ENCODE peak calls at places on chromosomes 1 and 21, in five cellular contexts. One of them, this sample, is unnamed.

GRCh38 chr1:115089443-115090340 is at the start of gene TSPAN2:
- DNase-seq in MM.1S: no peak
- DNase-seq in left ventricle myocardium inferior: peak; percentile 84
- DNase-seq in mesothelial cell of epicardium: peak; percentile 36
- DNase-seq in adrenal gland: peak; percentile 20
- DNase-seq in this sample: peak; percentile 43

GRCh38 chr1:39434797-39435395 is 56.5 kb upstream of the BMP8A start:
- DNase-seq in left ventricle myocardium inferior: no peak
- DNase-seq in MM.1S: no peak
- DNase-seq in adrenal gland: no peak
- DNase-seq in mesothelial cell of epicardium: no peak
- DNase-seq in this sample: no peak

GRCh38 chr1:55317673-55318072 is 102.5 kb upstream of the USP24 start:
- DNase-seq in adrenal gland: no peak
- DNase-seq in left ventricle myocardium inferior: no peak
- DNase-seq in MM.1S: no peak
- DNase-seq in mesothelial cell of epicardium: no peak
- DNase-seq in this sample: no peak

GRCh38 chr1:100536031-100536430 is 1.9 kb upstream of the GPR88 start:
- DNase-seq in adrenal gland: no peak
- DNase-seq in MM.1S: peak; percentile 34
- DNase-seq in mesothelial cell of epicardium: no peak
- DNase-seq in left ventricle myocardium inferior: no peak
- DNase-seq in this sample: no peak

GRCh38 chr1:41442697-41443251 is 41.7 kb downstream of the EDN2 start:
- DNase-seq in left ventricle myocardium inferior: no peak
- DNase-seq in adrenal gland: no peak
- DNase-seq in mesothelial cell of epicardium: no peak
- DNase-seq in MM.1S: no peak
- DNase-seq in this sample: no peak

GRCh38 chr1:53643061-53643880 is 95.7 kb downstream of the GLIS1 start:
- DNase-seq in adrenal gland: no peak
- DNase-seq in left ventricle myocardium inferior: no peak
- DNase-seq in MM.1S: no peak
- DNase-seq in mesothelial cell of epicardium: peak; percentile 12
- DNase-seq in this sample: no peak

GRCh38 chr1:229624906-229625871 is 733 bp downstream of the TAF5L start:
- DNase-seq in mesothelial cell of epicardium: peak; percentile 37
- DNase-seq in adrenal gland: peak; percentile 38
- DNase-seq in MM.1S: peak; percentile 84
- DNase-seq in left ventricle myocardium inferior: peak; percentile 47
- DNase-seq in this sample: peak; percentile 78

GRCh38 chr1:33974147-33974546 is 110.3 kb downstream of the HMGB4 start:
- DNase-seq in mesothelial cell of epicardium: no peak
- DNase-seq in MM.1S: no peak
- DNase-seq in left ventricle myocardium inferior: no peak
- DNase-seq in adrenal gland: peak; percentile 30
- DNase-seq in this sample: no peak

GRCh38 chr1:42747125-42747524 is 7.1 kb upstream of the CLDN19 start:
- DNase-seq in adrenal gland: peak; percentile 35
- DNase-seq in mesothelial cell of epicardium: no peak
- DNase-seq in left ventricle myocardium inferior: peak; percentile 40
- DNase-seq in MM.1S: no peak
- DNase-seq in this sample: peak; percentile 55

GRCh38 chr1:68111804-68112436 is 61.5 kb upstream of the DIRAS3 start:
- DNase-seq in adrenal gland: peak; percentile 84
- DNase-seq in left ventricle myocardium inferior: peak; percentile 67
- DNase-seq in mesothelial cell of epicardium: no peak
- DNase-seq in MM.1S: peak; percentile 27
- DNase-seq in this sample: no peak

GRCh38 chr1:66270122-66270812 is 263.7 kb upstream of the SGIP1 start:
- DNase-seq in adrenal gland: peak; percentile 28
- DNase-seq in mesothelial cell of epicardium: no peak
- DNase-seq in left ventricle myocardium inferior: no peak
- DNase-seq in MM.1S: no peak
- DNase-seq in this sample: no peak

GRCh38 chr1:16152521-16153087 is 3.3 kb downstream of the EPHA2 start:
- DNase-seq in adrenal gland: peak; percentile 29
- DNase-seq in mesothelial cell of epicardium: no peak
- DNase-seq in left ventricle myocardium inferior: peak; percentile 60
- DNase-seq in MM.1S: no peak
- DNase-seq in this sample: no peak

GRCh38 chr1:103538226-103538625 is 12.7 kb downstream of the RNPC3 start:
- DNase-seq in MM.1S: no peak
- DNase-seq in mesothelial cell of epicardium: no peak
- DNase-seq in left ventricle myocardium inferior: no peak
- DNase-seq in adrenal gland: no peak
- DNase-seq in this sample: no peak

GRCh38 chr1:233503351-233503950 is 110.5 kb upstream of the KCNK1 start:
- DNase-seq in left ventricle myocardium inferior: no peak
- DNase-seq in MM.1S: no peak
- DNase-seq in mesothelial cell of epicardium: no peak
- DNase-seq in adrenal gland: no peak
- DNase-seq in this sample: no peak

GRCh38 chr1:218982482-218982881 is 191.2 kb upstream of the LYPLAL1 start:
- DNase-seq in MM.1S: no peak
- DNase-seq in mesothelial cell of epicardium: no peak
- DNase-seq in adrenal gland: no peak
- DNase-seq in left ventricle myocardium inferior: no peak
- DNase-seq in this sample: no peak

GRCh38 chr1:4931486-4931885 is 277.1 kb downstream of the AJAP1 start:
- DNase-seq in adrenal gland: peak; percentile 44
- DNase-seq in mesothelial cell of epicardium: no peak
- DNase-seq in left ventricle myocardium inferior: no peak
- DNase-seq in MM.1S: no peak
- DNase-seq in this sample: no peak

GRCh38 chr1:59433440-59433813 is 136.5 kb downstream of the FGGY start:
- DNase-seq in mesothelial cell of epicardium: no peak
- DNase-seq in MM.1S: no peak
- DNase-seq in adrenal gland: no peak
- DNase-seq in left ventricle myocardium inferior: no peak
- DNase-seq in this sample: no peak

GRCh38 chr1:82491301-82491986 is 690.7 kb downstream of the ADGRL2 start:
- DNase-seq in left ventricle myocardium inferior: no peak
- DNase-seq in adrenal gland: no peak
- DNase-seq in MM.1S: no peak
- DNase-seq in mesothelial cell of epicardium: no peak
- DNase-seq in this sample: no peak

GRCh38 chr1:165717918-165718515 is 19.7 kb upstream of the ALDH9A1 start:
- DNase-seq in MM.1S: peak; percentile 80
- DNase-seq in adrenal gland: peak; percentile 41
- DNase-seq in left ventricle myocardium inferior: no peak
- DNase-seq in mesothelial cell of epicardium: no peak
- DNase-seq in this sample: peak; percentile 65

GRCh38 chr1:226132731-226133503 is 53.6 kb downstream of the ACBD3 start:
- DNase-seq in adrenal gland: no peak
- DNase-seq in mesothelial cell of epicardium: no peak
- DNase-seq in MM.1S: no peak
- DNase-seq in left ventricle myocardium inferior: no peak
- DNase-seq in this sample: no peak

GRCh38 chr1:119008483-119009299 is 20.5 kb upstream of the TBX15 start:
- DNase-seq in left ventricle myocardium inferior: no peak
- DNase-seq in MM.1S: peak; percentile 28
- DNase-seq in mesothelial cell of epicardium: no peak
- DNase-seq in adrenal gland: no peak
- DNase-seq in this sample: no peak

GRCh38 chr1:236002025-236002390 is 62.9 kb downstream of the NID1 start:
- DNase-seq in MM.1S: no peak
- DNase-seq in adrenal gland: no peak
- DNase-seq in mesothelial cell of epicardium: no peak
- DNase-seq in left ventricle myocardium inferior: no peak
- DNase-seq in this sample: no peak

GRCh38 chr1:237139732-237140131 is 97.7 kb downstream of the RYR2 start:
- DNase-seq in MM.1S: no peak
- DNase-seq in mesothelial cell of epicardium: no peak
- DNase-seq in left ventricle myocardium inferior: no peak
- DNase-seq in adrenal gland: no peak
- DNase-seq in this sample: no peak

GRCh38 chr1:41783189-41783639 is 135.5 kb downstream of the HIVEP3 start:
- DNase-seq in left ventricle myocardium inferior: no peak
- DNase-seq in adrenal gland: peak; percentile 38
- DNase-seq in MM.1S: no peak
- DNase-seq in mesothelial cell of epicardium: no peak
- DNase-seq in this sample: peak; percentile 76

GRCh38 chr21:15978158-15978805 is 248.5 kb downstream of the USP25 start:
- DNase-seq in left ventricle myocardium inferior: no peak
- DNase-seq in adrenal gland: no peak
- DNase-seq in mesothelial cell of epicardium: no peak
- DNase-seq in MM.1S: no peak
- DNase-seq in this sample: no peak

DNA sequence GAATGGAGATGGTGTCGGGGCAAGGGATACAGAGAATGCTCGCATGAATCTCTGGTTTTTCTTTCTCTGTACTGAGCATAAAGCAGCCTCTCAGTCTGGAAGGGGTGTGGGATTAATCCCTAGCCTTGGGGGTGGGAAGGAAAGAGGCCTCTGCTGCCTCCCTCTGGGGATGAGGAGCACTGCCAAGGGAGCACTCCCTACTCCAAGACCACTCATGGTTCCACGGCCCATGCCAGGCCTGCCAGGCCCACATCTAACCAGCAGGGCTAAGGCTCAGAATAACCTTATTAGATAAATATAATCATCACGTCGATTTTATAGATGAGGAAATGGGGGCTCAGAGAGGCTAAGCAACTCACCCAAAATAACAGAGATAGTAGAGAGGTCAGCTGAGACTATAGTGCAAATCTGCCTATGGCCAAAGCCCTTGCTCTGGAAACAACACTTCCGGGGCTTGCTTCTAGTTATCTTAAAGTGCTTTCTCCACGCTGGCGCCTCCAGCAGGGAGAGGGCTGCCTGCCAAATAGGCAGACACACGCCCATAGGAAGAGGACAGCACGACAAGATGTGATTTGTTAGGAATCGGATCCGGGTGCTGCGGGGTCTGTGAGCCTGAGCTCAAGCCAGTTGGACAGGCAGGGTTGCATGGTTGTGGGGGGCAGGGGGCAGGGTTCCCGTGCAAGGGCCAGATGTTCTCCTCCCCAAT is 522 bp downstream of the TEX35 start:
- DNase-seq in MM.1S: no peak
- DNase-seq in left ventricle myocardium inferior: peak; percentile 49
- DNase-seq in mesothelial cell of epicardium: no peak
- DNase-seq in adrenal gland: no peak
- DNase-seq in this sample: no peak
- TF ChIP-seq CTCF in MM.1S: no peak
- TF ChIP-seq CTCF in left ventricle myocardium inferior: peak; percentile 25
- TF ChIP-seq CTCF in mesothelial cell of epicardium: no peak
- TF ChIP-seq CTCF in adrenal gland: no peak
- TF ChIP-seq CTCF in this sample: no peak

DNA sequence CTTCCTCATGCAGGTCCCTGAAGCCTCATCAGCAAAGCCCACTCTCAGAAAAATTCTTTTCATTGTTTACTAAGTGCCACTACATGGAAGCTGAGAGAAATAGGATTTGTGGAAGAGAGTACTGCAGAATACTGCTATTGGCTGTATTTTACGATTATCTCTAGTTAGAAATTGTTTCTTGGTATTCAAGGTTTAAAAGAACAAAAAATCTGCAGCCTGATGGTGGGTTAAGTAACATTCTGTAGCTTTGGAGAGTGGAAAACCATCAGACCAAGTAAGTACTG is 27.3 kb downstream of the PTTG1IP start:
- DNase-seq in adrenal gland: no peak
- DNase-seq in MM.1S: peak; percentile 6
- DNase-seq in left ventricle myocardium inferior: no peak
- DNase-seq in mesothelial cell of epicardium: no peak
- DNase-seq in this sample: no peak
- TF ChIP-seq CTCF in adrenal gland: no peak
- TF ChIP-seq CTCF in MM.1S: no peak
- TF ChIP-seq CTCF in left ventricle myocardium inferior: no peak
- TF ChIP-seq CTCF in mesothelial cell of epicardium: no peak
- TF ChIP-seq CTCF in this sample: peak; percentile 10

DNA sequence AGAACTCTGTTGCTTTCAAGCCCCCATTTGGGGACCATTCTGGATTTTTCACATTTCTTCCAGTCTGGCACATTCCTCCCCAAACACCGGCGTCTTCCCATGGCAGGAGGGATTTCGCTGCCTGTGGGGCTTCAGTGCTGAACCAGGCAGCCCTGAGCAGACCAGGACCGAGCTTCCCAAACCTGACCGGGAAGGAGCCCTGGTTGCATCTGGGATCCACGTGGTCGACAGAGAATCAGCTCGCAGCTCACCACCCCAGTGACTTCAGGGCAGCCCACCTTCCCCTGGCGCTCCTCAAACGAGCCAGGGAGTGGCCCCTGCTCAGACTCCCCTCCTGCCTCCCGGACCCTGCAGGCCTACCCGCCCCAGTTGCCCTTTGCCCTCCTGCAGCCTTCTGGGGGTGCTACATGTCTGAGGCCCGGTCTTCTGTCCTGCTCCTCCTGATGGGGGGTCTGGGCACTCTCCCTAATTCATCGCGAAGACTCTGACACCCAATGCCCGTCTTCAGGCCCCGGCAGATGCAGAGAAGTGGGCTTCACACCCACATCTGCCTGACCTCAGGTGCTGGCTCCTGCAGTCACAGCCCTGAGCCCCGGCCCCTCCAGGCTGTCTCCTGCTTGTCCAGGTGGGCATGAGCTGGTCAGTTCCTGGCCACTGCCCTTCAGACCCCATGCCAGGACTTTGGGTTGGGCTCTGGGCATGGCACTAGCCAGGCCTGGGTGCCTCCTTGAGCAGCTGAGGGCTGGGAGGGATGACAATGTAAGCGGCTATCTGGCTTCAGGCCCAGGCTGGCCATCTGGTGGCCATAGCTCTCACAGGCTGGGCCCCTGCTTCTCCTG is 26.2 kb upstream of the PRSS38 start:
- DNase-seq in adrenal gland: no peak
- DNase-seq in left ventricle myocardium inferior: no peak
- DNase-seq in mesothelial cell of epicardium: no peak
- DNase-seq in MM.1S: no peak
- DNase-seq in this sample: no peak
- TF ChIP-seq CTCF in adrenal gland: no peak
- TF ChIP-seq CTCF in left ventricle myocardium inferior: no peak
- TF ChIP-seq CTCF in mesothelial cell of epicardium: no peak
- TF ChIP-seq CTCF in MM.1S: no peak
- TF ChIP-seq CTCF in this sample: no peak

DNA sequence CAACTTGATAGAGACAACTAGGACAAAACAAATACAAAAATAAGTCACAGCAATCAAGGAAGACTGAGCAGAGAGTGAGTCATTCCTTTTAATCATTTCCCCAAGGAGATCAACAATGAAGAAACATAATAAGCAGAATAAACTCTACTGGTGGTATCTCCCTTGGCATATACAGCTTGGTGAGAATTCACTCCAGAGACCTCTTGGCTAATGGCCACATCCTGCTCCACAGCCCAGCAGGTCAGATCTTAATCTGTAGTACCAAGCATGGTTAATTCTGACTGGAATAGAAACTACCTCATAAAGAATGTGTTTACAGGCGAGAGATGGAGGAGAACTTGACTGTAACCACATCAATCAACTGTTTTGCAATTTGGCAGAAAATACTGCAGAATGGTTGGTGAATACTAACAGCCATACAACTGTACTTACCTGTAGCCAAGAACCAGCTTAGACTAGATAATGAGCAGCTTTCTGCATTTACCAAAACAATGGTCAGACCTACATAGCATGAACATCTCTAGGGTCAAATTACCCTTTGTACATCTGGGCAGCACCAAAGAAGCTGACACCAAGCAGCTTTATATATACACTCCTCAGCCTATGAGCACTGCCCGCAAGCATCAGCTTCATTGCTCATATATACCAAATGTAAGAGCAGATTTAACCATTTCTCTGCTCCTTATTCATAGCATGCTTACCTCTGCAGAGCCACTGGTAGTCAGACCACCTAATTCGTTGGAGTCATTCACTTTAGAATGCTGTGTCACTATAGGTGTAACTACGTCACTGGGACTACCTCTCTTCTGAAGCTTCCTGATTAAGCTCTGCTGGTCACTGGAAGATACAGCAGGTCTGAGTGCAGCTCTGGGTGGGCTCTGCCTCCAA is 51.0 kb downstream of the KIAA0319L start:
- DNase-seq in mesothelial cell of epicardium: no peak
- DNase-seq in left ventricle myocardium inferior: no peak
- DNase-seq in adrenal gland: peak; percentile 67
- DNase-seq in MM.1S: peak; percentile 91
- DNase-seq in this sample: peak; percentile 69
- TF ChIP-seq CTCF in mesothelial cell of epicardium: no peak
- TF ChIP-seq CTCF in left ventricle myocardium inferior: no peak
- TF ChIP-seq CTCF in adrenal gland: no peak
- TF ChIP-seq CTCF in MM.1S: peak; percentile 9
- TF ChIP-seq CTCF in this sample: no peak

This sample was measured in activated CD8-positive, alpha-beta T cell treated with anti-CD3 and anti-CD28 coated beads for 36 hours.